ENCODE peak calls at places on chromosome 5, in nine cellular contexts. S, I, N, J, W, R, O, Q and V are unnamed samples.

GRCh38 chr5:127754259-127754658 is 51.1 kb downstream of the CCDC192 start:
- DNase-seq in S (no peak), I (no peak), N (no peak), J (no peak), W (no peak), R (peak; percentile 74), O (no peak), Q (no peak), V (no peak)

GRCh38 chr5:106258591-106259125 is 1412.1 kb downstream of the EFNA5 start:
- DNase-seq in S (no peak), I (no peak), N (no peak), J (no peak), W (no peak), R (peak; percentile 59), O (no peak), Q (no peak), V (no peak)

GRCh38 chr5:144812770-144813169 is 642.1 kb downstream of the KCTD16 start:
- DNase-seq in S (no peak), I (no peak), N (peak; percentile 51), J (peak; percentile 85), W (peak; percentile 83), R (peak; percentile 66), O (no peak), Q (peak; percentile 75), V (peak; percentile 14)

GRCh38 chr5:2403296-2403695 is 348.2 kb downstream of the IRX2 start:
- DNase-seq in S (no peak), I (no peak), N (no peak), J (peak; percentile 8), W (no peak), R (no peak), O (no peak), Q (no peak), V (no peak)

GRCh38 chr5:111248571-111248970 is 24.4 kb downstream of the CAMK4 start:
- DNase-seq in S (no peak), I (no peak), N (no peak), J (no peak), W (no peak), R (no peak), O (no peak), Q (no peak), V (no peak)

GRCh38 chr5:141782991-141783598 is 95.1 kb downstream of the PCDH1 start:
- DNase-seq in S (no peak), I (no peak), N (no peak), J (no peak), W (no peak), R (peak; percentile 58), O (no peak), Q (no peak), V (no peak)

GRCh38 chr5:160192424-160192823 is 36.9 kb upstream of the FABP6 start:
- DNase-seq in S (no peak), I (no peak), N (no peak), J (no peak), W (no peak), R (no peak), O (no peak), Q (no peak), V (no peak)

GRCh38 chr5:143434261-143435206 is 31.0 kb upstream of the NR3C1 start:
- DNase-seq in S (no peak), I (no peak), N (no peak), J (no peak), W (no peak), R (no peak), O (peak; percentile 74), Q (no peak), V (no peak)

GRCh38 chr5:138981606-138982005 is 106.5 kb upstream of the LRRTM2 start:
- DNase-seq in S (no peak), I (peak; percentile 8), N (no peak), J (no peak), W (no peak), R (peak; percentile 58), O (peak; percentile 5), Q (no peak), V (no peak)

GRCh38 chr5:80569961-80570786 is at the start of gene ANKRD34B:
- DNase-seq in S (no peak), I (peak; percentile 86), N (no peak), J (no peak), W (peak; percentile 42), R (peak; percentile 24), O (no peak), Q (no peak), V (no peak)

GRCh38 chr5:174719211-174719610 is 5.2 kb upstream of the MSX2 start:
- DNase-seq in S (no peak), I (peak; percentile 33), N (no peak), J (no peak), W (no peak), R (no peak), O (no peak), Q (no peak), V (no peak)

GRCh38 chr5:96641368-96641767 is 20.8 kb upstream of the CAST start:
- DNase-seq in S (no peak), I (no peak), N (no peak), J (no peak), W (no peak), R (peak; percentile 41), O (no peak), Q (no peak), V (no peak)

GRCh38 chr5:180595381-180596114 is 4.2 kb upstream of the SCGB3A1 start:
- DNase-seq in S (no peak), I (no peak), N (no peak), J (peak; percentile 76), W (no peak), R (no peak), O (no peak), Q (no peak), V (no peak)

DNA sequence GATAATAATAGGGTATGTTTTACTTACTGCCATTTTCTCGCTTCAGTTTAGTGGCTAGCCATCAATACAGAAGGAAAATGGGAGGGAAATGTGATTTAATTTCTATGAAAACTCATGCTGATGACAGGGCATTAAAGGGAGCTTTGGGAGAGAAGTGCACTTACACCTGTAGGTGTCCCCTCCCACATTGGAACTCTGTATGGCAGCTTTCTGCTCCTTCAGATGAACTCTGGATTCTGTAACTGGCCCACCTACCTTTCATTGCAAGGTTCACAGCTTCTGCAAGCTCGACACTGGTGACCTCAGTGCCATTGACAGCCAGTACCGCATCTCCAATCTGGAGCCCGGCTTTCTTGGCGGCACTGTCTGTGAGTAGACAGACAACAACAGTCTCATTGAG is 63.8 kb downstream of the NUDT12 start:
- DNase-seq in S (no peak), I (peak; percentile 32), N (no peak), J (no peak), W (no peak), R (no peak), O (no peak), Q (no peak), V (no peak)
- H3K27ac ChIP-seq in S (no peak overlapping the region), I (no peak overlapping the region), N (no peak overlapping the region), J (no peak overlapping the region), W (no peak overlapping the region), R (no peak overlapping the region), O (no peak overlapping the region), Q (no peak overlapping the region), V (no peak overlapping the region)

DNA sequence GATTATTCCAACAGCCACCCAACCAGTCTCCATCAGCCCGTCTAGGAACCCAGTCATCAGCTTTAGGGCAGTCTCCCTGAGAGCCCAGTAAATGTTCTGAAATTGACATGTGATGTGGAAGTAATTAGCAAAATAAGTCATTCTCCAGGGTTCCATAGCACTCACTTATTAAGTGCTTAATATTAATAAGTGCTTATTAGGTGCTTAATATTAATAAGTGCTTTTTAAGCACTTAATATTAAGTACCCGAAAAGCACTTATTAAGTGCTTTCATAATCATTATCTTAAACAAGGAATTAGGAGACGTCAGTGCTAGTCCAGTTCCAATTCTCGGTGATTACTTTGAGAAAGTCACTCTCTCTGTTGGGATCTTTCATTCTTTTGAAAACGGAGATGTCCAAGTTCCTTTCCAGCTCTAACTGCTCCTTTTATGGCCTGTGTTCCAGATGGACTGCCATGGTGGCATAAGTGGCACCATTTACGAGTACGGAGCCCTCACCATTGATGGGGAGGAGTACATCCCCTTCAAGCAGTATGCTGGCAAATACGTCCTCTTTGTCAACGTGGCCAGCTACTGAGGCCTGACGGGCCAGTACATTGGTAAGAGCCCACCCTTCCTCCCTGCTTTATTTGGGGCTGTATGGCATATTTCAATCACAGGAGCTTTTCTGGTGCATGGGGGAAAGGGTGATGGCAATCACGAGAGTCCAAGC is 4.7 kb downstream of the GPX3 start:
- DNase-seq in S (no peak), I (no peak), N (peak; percentile 15), J (no peak), W (no peak), R (no peak), O (no peak), Q (no peak), V (no peak)
- H3K27ac ChIP-seq in S (peak overlapping the region; percentile 88), I (no peak overlapping the region), N (no peak overlapping the region), J (peak overlapping the region; percentile 94), W (no peak overlapping the region), R (no peak overlapping the region), O (no peak overlapping the region), Q (peak overlapping the region; percentile 84), V (no peak overlapping the region)

DNA sequence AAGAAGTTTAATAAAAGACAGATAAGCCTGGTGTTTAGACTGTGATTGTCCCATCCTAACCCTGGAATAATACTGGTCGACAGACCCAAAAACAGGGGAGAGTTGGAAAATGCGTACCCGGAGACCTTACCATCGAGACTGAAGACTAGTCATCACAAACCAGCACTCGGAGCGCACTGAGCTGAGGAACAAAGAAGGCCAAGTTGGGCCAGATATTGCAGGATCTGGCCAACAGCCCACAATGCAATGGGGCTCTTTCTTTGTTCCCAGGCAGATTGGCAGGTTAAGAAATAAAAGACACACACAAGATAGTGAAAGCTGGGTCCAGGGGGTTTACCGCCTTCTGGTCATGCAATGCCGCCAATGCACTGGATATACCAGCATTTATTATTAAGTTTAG is 188.7 kb upstream of the RAI14 start:
- DNase-seq in S (no peak), I (no peak), N (no peak), J (no peak), W (no peak), R (no peak), O (no peak), Q (no peak), V (no peak)
- H3K27ac ChIP-seq in S (peak overlapping the region; percentile 48), I (no peak overlapping the region), N (no peak overlapping the region), J (no peak overlapping the region), W (no peak overlapping the region), R (no peak overlapping the region), O (no peak overlapping the region), Q (no peak overlapping the region), V (no peak overlapping the region)

GRCh38 chr5:34055671-34056070 is 12.7 kb upstream of the C1QTNF3 start:
- DNase-seq in S (no peak), I (no peak), N (no peak), J (no peak), W (no peak), R (no peak), O (no peak), Q (no peak), V (no peak)

GRCh38 chr5:34053571-34054271 is 10.7 kb upstream of the C1QTNF3 start:
- DNase-seq in S (no peak), I (no peak), N (no peak), J (no peak), W (no peak), R (no peak), O (no peak), Q (no peak), V (no peak)

GRCh38 chr5:34057118-34057517 is 14.1 kb upstream of the C1QTNF3 start:
- DNase-seq in S (no peak), I (no peak), N (no peak), J (no peak), W (no peak), R (no peak), O (no peak), Q (no peak), V (no peak)

GRCh38 chr5:34053133-34053532 is 10.1 kb upstream of the C1QTNF3 start:
- DNase-seq in S (no peak), I (no peak), N (no peak), J (no peak), W (peak; percentile 91), R (peak; percentile 96), O (no peak), Q (no peak), V (no peak)

GRCh38 chr5:34054330-34054729 is 11.3 kb upstream of the C1QTNF3 start:
- DNase-seq in S (no peak), I (no peak), N (no peak), J (no peak), W (no peak), R (no peak), O (no peak), Q (no peak), V (no peak)
- H3K27ac ChIP-seq in S (no peak overlapping the region), I (no peak overlapping the region), N (no peak overlapping the region), J (peak overlapping the region; percentile 7), W (no peak overlapping the region), R (no peak overlapping the region), O (no peak overlapping the region), Q (no peak overlapping the region), V (no peak overlapping the region)